ENCODE peak calls at places on chromosomes 1 and 21, in four cellular contexts. One of them, this sample, is unnamed.

GRCh38 chr1:25661043-25661807 is 44.6 kb downstream of the MAN1C1 start:
- DNase-seq in nephron progenitor cell: no peak
- DNase-seq in IMR-90: peak
- DNase-seq in lung: no peak
- DNase-seq in this sample: no peak

GRCh38 chr1:153081736-153082135 is 10.3 kb upstream of the SPRR2B start:
- DNase-seq in nephron progenitor cell: no peak
- DNase-seq in IMR-90: no peak
- DNase-seq in lung: no peak
- DNase-seq in this sample: no peak

GRCh38 chr1:37732111-37732780 is 32.7 kb downstream of the EPHA10 start:
- DNase-seq in nephron progenitor cell: no peak
- DNase-seq in IMR-90: no peak
- DNase-seq in lung: no peak
- DNase-seq in this sample: no peak

GRCh38 chr1:71521655-71522264 is 440.9 kb upstream of the ZRANB2 start:
- DNase-seq in nephron progenitor cell: peak
- DNase-seq in IMR-90: peak
- DNase-seq in lung: no peak
- DNase-seq in this sample: no peak

GRCh38 chr1:156574039-156574633 is 1.8 kb upstream of the IQGAP3 start:
- DNase-seq in nephron progenitor cell: no peak
- DNase-seq in IMR-90: no peak
- DNase-seq in lung: no peak
- DNase-seq in this sample: no peak

GRCh38 chr1:184563308-184563707 is 176.5 kb downstream of the C1orf21 start:
- DNase-seq in nephron progenitor cell: no peak
- DNase-seq in IMR-90: peak
- DNase-seq in lung: no peak
- DNase-seq in this sample: no peak

GRCh38 chr1:156284762-156285161 is 637 bp downstream of the TMEM79 start:
- DNase-seq in nephron progenitor cell: no peak
- DNase-seq in IMR-90: no peak
- DNase-seq in lung: no peak
- DNase-seq in this sample: no peak

GRCh38 chr1:202987255-202987654 is 19.9 kb upstream of the TMEM183A start:
- DNase-seq in nephron progenitor cell: no peak
- DNase-seq in IMR-90: no peak
- DNase-seq in lung: no peak
- DNase-seq in this sample: no peak

GRCh38 chr1:28737245-28738137 is 751 bp downstream of the YTHDF2 start:
- DNase-seq in nephron progenitor cell: peak
- DNase-seq in IMR-90: peak
- DNase-seq in lung: peak
- DNase-seq in this sample: peak

GRCh38 chr1:26288311-26288941 is 8.5 kb downstream of the SH3BGRL3 start:
- DNase-seq in nephron progenitor cell: no peak
- DNase-seq in IMR-90: peak
- DNase-seq in lung: no peak
- DNase-seq in this sample: no peak

GRCh38 chr1:40848530-40849189 is 13.5 kb downstream of the CITED4 start:
- DNase-seq in nephron progenitor cell: peak
- DNase-seq in IMR-90: peak
- DNase-seq in lung: peak
- DNase-seq in this sample: peak

GRCh38 chr1:212669102-212669501 is 30.5 kb downstream of the BATF3 start:
- DNase-seq in nephron progenitor cell: no peak
- DNase-seq in IMR-90: peak
- DNase-seq in lung: no peak
- DNase-seq in this sample: no peak

GRCh38 chr1:203663820-203664219 is 37.2 kb downstream of the ATP2B4 start:
- DNase-seq in nephron progenitor cell: no peak
- DNase-seq in IMR-90: peak
- DNase-seq in lung: no peak
- DNase-seq in this sample: no peak

GRCh38 chr21:31875424-31876097 is 2.7 kb downstream of the HUNK start:
- DNase-seq in nephron progenitor cell: no peak
- DNase-seq in IMR-90: peak
- DNase-seq in lung: no peak
- DNase-seq in this sample: no peak

GRCh38 chr1:207805841-207806421 is 54.1 kb downstream of the CD46 start:
- DNase-seq in nephron progenitor cell: no peak
- DNase-seq in IMR-90: peak
- DNase-seq in lung: peak
- DNase-seq in this sample: no peak
- TF ChIP-seq CTCF in nephron progenitor cell: no peak
- TF ChIP-seq CTCF in IMR-90: no peak
- TF ChIP-seq CTCF in lung: no peak
- TF ChIP-seq CTCF in this sample: no peak

GRCh38 chr1:70485624-70486023 is 74.6 kb downstream of the CTH start:
- DNase-seq in nephron progenitor cell: no peak
- DNase-seq in IMR-90: no peak
- DNase-seq in lung: no peak
- DNase-seq in this sample: no peak

GRCh38 chr1:70486676-70487470 is 75.8 kb downstream of the CTH start:
- DNase-seq in nephron progenitor cell: no peak
- DNase-seq in IMR-90: peak
- DNase-seq in lung: no peak
- DNase-seq in this sample: no peak

GRCh38 chr1:70487910-70488665 is 77.0 kb downstream of the CTH start:
- DNase-seq in nephron progenitor cell: peak
- DNase-seq in IMR-90: peak
- DNase-seq in lung: no peak
- DNase-seq in this sample: no peak

GRCh38 chr1:70490153-70490552 is 79.1 kb downstream of the CTH start:
- DNase-seq in nephron progenitor cell: no peak
- DNase-seq in IMR-90: no peak
- DNase-seq in lung: no peak
- DNase-seq in this sample: no peak

GRCh38 chr1:70487471-70487840 is 76.4 kb downstream of the CTH start:
- DNase-seq in nephron progenitor cell: no peak
- DNase-seq in IMR-90: peak
- DNase-seq in lung: no peak
- DNase-seq in this sample: no peak
- TF ChIP-seq CTCF in nephron progenitor cell: no peak
- TF ChIP-seq CTCF in IMR-90: no peak
- TF ChIP-seq CTCF in lung: no peak
- TF ChIP-seq CTCF in this sample: no peak

GRCh38 chr1:30875197-30875596 is 33.4 kb downstream of the SDC3 start:
- DNase-seq in nephron progenitor cell: no peak
- DNase-seq in IMR-90: no peak
- DNase-seq in lung: no peak
- DNase-seq in this sample: no peak

GRCh38 chr1:30878016-30878415 is 30.5 kb downstream of the SDC3 start:
- DNase-seq in nephron progenitor cell: no peak
- DNase-seq in IMR-90: no peak
- DNase-seq in lung: no peak
- DNase-seq in this sample: no peak

GRCh38 chr1:30877205-30877912 is 31.2 kb downstream of the SDC3 start:
- DNase-seq in nephron progenitor cell: no peak
- DNase-seq in IMR-90: peak
- DNase-seq in lung: peak
- DNase-seq in this sample: no peak

GRCh38 chr1:30875916-30876315 is 32.6 kb downstream of the SDC3 start:
- DNase-seq in nephron progenitor cell: no peak
- DNase-seq in IMR-90: no peak
- DNase-seq in lung: no peak
- DNase-seq in this sample: no peak

DNA sequence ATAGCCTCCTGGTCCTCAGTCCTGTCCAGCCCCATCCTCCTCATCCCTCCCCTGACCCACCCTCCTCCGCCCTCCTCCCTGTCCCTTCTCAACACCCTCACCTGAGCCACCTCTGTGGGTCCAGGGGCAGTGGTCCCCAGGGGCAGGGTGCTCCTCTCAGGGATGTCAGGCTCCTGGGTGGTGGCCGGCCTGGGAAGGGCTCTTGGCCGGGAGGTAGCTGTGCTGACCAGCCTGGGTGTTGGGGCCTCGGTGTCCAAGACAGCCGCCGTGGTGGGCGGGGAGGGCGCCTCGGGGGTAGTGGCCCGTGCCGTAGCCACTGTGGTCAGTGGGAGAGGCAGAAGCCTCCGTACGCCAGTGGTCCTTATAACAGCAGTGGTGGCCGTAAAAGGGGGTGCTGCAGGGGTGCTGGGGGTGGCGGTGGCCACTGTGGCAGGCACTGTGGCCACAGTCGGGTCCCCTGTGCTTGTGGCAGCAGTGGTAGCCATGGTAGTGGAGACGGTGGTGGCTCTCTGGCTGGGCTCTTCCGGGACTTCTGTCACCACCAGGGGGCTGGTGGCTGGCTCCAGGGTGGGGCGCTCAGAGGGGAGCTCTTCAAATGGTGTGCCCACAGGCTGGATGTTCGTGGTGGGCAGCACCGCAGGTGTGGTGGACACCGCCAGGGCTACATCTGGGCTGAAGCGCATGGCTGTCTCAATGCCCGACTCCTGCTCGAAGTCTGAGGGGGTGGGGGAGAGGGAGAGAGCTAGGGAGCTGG is 31.9 kb downstream of the SDC3 start:
- DNase-seq in nephron progenitor cell: no peak
- DNase-seq in IMR-90: no peak
- DNase-seq in lung: no peak
- DNase-seq in this sample: no peak
- TF ChIP-seq CTCF in nephron progenitor cell: no peak
- TF ChIP-seq CTCF in IMR-90: no peak
- TF ChIP-seq CTCF in lung: no peak
- TF ChIP-seq CTCF in this sample: peak

DNA sequence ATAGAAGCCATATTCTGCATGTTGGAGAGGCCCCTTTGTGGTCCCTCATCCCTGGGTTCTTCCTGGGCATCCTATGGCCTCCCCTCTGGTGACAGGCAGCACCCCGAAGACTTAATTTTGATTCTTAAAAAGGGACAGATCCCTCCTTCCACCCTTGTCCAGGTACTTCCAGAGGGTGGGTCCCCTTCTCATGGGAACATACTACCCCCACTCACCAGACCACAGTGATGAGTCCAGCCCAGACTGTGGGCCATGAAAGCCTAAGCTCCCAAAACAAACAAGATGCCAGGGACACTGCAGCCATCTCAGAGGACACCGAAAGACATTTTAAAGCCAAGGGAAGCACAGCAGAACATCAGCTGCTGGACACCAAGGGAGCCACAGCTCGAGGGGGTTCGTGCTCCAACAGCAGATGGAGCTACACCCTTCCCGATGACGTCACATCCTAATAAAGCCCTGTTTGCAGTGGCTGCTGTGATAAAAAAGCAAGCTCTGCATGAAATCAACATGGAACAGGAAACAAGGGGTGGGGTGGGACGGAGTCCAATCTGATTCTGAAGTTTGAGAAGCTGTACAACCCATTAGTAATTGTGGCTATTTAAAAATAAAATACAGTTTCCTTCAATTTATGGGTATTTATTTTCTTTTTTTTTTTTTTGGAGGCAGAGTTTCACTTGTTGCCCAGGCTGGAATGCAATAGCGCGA is 32.4 kb downstream of the GNB1 start:
- DNase-seq in nephron progenitor cell: no peak
- DNase-seq in IMR-90: peak
- DNase-seq in lung: peak
- DNase-seq in this sample: no peak
- TF ChIP-seq CTCF in nephron progenitor cell: no peak
- TF ChIP-seq CTCF in IMR-90: peak
- TF ChIP-seq CTCF in lung: peak
- TF ChIP-seq CTCF in this sample: peak

GRCh38 chr1:33050221-33051076 is 13.8 kb upstream of the AK2 start:
- DNase-seq in nephron progenitor cell: no peak
- DNase-seq in IMR-90: peak
- DNase-seq in lung: no peak
- DNase-seq in this sample: no peak
- TF ChIP-seq CTCF in nephron progenitor cell: no peak
- TF ChIP-seq CTCF in IMR-90: no peak
- TF ChIP-seq CTCF in lung: no peak
- TF ChIP-seq CTCF in this sample: no peak

GRCh38 chr1:6141601-6142000 is 38.5 kb downstream of the CHD5 start:
- DNase-seq in nephron progenitor cell: no peak
- DNase-seq in IMR-90: no peak
- DNase-seq in lung: no peak
- DNase-seq in this sample: no peak
- TF ChIP-seq CTCF in nephron progenitor cell: peak
- TF ChIP-seq CTCF in IMR-90: no peak
- TF ChIP-seq CTCF in lung: no peak
- TF ChIP-seq CTCF in this sample: peak

GRCh38 chr1:110403805-110404204 is 3.7 kb downstream of the LAMTOR5 start:
- DNase-seq in nephron progenitor cell: no peak
- DNase-seq in IMR-90: no peak
- DNase-seq in lung: no peak
- DNase-seq in this sample: no peak

GRCh38 chr1:110411173-110411572 is 3.7 kb upstream of the LAMTOR5 start:
- DNase-seq in nephron progenitor cell: no peak
- DNase-seq in IMR-90: no peak
- DNase-seq in lung: no peak
- DNase-seq in this sample: no peak

GRCh38 chr1:110412576-110412975 is 5.1 kb upstream of the LAMTOR5 start:
- DNase-seq in nephron progenitor cell: peak
- DNase-seq in IMR-90: peak
- DNase-seq in lung: peak
- DNase-seq in this sample: peak

GRCh38 chr1:110408488-110408887 is 994 bp upstream of the LAMTOR5 start:
- DNase-seq in nephron progenitor cell: no peak
- DNase-seq in IMR-90: no peak
- DNase-seq in lung: no peak
- DNase-seq in this sample: no peak

GRCh38 chr1:110407260-110408210 is at the start of gene LAMTOR5:
- DNase-seq in nephron progenitor cell: peak
- DNase-seq in IMR-90: peak
- DNase-seq in lung: peak
- DNase-seq in this sample: peak
- TF ChIP-seq CTCF in nephron progenitor cell: no peak
- TF ChIP-seq CTCF in IMR-90: peak
- TF ChIP-seq CTCF in lung: no peak
- TF ChIP-seq CTCF in this sample: no peak

GRCh38 chr1:158329807-158330206 is 1.5 kb downstream of the CD1B start:
- DNase-seq in nephron progenitor cell: no peak
- DNase-seq in IMR-90: no peak
- DNase-seq in lung: no peak
- DNase-seq in this sample: no peak
- TF ChIP-seq CTCF in nephron progenitor cell: no peak
- TF ChIP-seq CTCF in IMR-90: no peak
- TF ChIP-seq CTCF in lung: no peak
- TF ChIP-seq CTCF in this sample: peak

DNA sequence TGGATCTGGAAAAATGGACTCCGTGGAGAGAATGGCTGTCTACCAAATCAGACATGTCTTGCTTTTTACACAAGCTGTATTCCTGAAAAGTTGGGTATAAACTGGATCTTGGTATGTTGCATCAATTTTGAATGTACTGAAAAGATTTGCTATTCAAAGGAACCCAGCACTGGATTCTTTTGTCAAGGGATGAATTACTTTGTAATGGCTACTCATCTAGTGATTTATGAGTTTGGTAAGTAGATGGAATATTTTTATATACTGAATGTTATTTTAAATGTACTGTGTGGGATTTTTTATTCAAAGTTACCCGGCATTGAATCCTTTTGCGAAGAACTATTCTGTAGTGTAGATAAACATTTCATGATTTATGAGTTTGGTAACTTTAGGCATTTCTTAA is 78.8 kb downstream of the DDR2 start:
- DNase-seq in nephron progenitor cell: no peak
- DNase-seq in IMR-90: peak
- DNase-seq in lung: no peak
- DNase-seq in this sample: no peak
- TF ChIP-seq CTCF in nephron progenitor cell: no peak
- TF ChIP-seq CTCF in IMR-90: no peak
- TF ChIP-seq CTCF in lung: no peak
- TF ChIP-seq CTCF in this sample: no peak